ENCODE peak calls at places on chromosomes 16 and 17, in seven cellular contexts. F is endothelial cell of umbilical vein, E is mammary epithelial cell, M is K562, J is HCT116, D is keratinocyte, U is PC-9. V is an unnamed sample.

GRCh38 chr17:21417921-21418320 is 41.8 kb downstream of the KCNJ12 start:
- DNase-seq in F (no peak), E (no peak), M (no peak), J (no peak), D (no peak), U (no peak), V (no peak)

GRCh38 chr17:1755252-1755992 is 6.4 kb upstream of the SERPINF1 start:
- DNase-seq in F (no peak), E (no peak), M (no peak), J (no peak), D (no peak), U (no peak), V (no peak)

GRCh38 chr16:76913046-76913445 is 277.9 kb upstream of the MON1B start:
- DNase-seq in F (no peak), E (peak; percentile 6), M (no peak), J (no peak), D (no peak), U (no peak), V (no peak)

GRCh38 chr16:450800-451512 is 25.5 kb downstream of the RAB11FIP3 start:
- DNase-seq in F (no peak), E (no peak), M (peak; percentile 22), J (no peak), D (no peak), U (peak; percentile 42), V (no peak)

GRCh38 chr16:4362476-4363250 is 9.0 kb upstream of the VASN start:
- DNase-seq in F (no peak), E (no peak), M (no peak), J (no peak), D (no peak), U (no peak), V (no peak)

GRCh38 chr17:79515646-79516604 is 94.9 kb downstream of the RBFOX3 start:
- DNase-seq in F (no peak), E (peak; percentile 1), M (no peak), J (no peak), D (no peak), U (no peak), V (no peak)

GRCh38 chr17:81717766-81718089 is 5.6 kb downstream of the SLC25A10 start:
- DNase-seq in F (no peak), E (no peak), M (no peak), J (no peak), D (no peak), U (no peak), V (no peak)

GRCh38 chr17:79600613-79601221 is 10.1 kb downstream of the RBFOX3 start:
- DNase-seq in F (no peak), E (no peak), M (no peak), J (no peak), D (no peak), U (no peak), V (no peak)

GRCh38 chr17:31274252-31274651 is 22.8 kb downstream of the OMG start:
- DNase-seq in F (peak; percentile 87), E (peak; percentile 87), M (no peak), J (no peak), D (peak; percentile 48), U (no peak), V (no peak)

GRCh38 chr17:70552230-70552981 is 383.1 kb downstream of the KCNJ2 start:
- DNase-seq in F (peak; percentile 75), E (peak; percentile 18), M (peak; percentile 8), J (peak; percentile 29), D (no peak), U (no peak), V (no peak)

GRCh38 chr17:37743875-37744632 is 805 bp downstream of the HNF1B start:
- DNase-seq in F (no peak), E (no peak), M (no peak), J (no peak), D (no peak), U (no peak), V (no peak)

GRCh38 chr17:37745801-37746426 is 1.1 kb upstream of the HNF1B start:
- DNase-seq in F (no peak), E (no peak), M (no peak), J (no peak), D (no peak), U (no peak), V (no peak)

GRCh38 chr17:37746617-37747016 is 1.8 kb upstream of the HNF1B start:
- DNase-seq in F (no peak), E (no peak), M (no peak), J (no peak), D (no peak), U (no peak), V (no peak)

GRCh38 chr17:37744633-37744927 is 279 bp downstream of the HNF1B start:
- DNase-seq in F (no peak), E (no peak), M (no peak), J (no peak), D (no peak), U (no peak), V (no peak)

DNA sequence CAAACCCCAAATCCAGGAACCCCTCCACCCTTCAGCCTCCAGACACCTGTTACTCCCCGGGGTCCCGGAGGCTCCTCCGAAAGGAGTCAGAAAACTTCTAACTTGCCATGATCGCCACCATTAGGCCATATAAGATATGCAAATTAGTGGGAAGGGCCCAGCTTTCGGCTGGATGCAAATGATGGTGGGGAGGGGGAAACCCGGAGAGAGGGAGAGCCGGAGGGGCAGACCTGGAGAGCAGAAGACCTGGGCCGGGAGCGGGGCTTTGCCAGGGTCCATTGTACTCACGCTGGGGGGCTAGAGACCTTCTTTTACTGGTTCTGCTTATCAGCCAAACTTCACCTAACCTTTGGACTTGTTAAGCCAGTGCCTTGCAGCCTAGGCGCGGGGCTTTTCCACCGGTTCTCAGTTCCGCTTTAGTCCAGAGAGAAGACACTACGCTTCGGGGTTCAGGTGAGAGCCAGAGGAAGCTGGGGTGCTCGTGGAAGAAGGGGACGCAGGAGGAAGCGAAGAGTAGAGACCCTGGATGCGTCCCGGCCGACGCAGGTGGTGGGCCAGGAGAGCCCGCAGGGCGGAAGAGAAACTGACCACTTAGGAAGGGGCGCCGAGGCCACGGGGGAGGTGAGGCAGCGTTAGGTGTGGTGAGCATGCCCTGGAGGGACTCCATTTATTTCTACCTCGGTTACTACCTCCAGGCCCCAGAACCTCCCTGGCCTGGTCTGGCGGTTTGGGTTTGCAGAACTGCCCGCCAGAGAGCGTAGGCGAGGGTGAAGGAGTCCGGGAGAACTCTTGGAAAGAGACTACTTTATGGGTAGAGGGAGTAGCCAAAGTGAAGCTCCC is at the start of gene HNF1B:
- DNase-seq in F (no peak), E (no peak), M (no peak), J (no peak), D (no peak), U (no peak), V (no peak)
- TF ChIP-seq EZH2 in F (peak; percentile 10), E (peak; percentile 84), M (no peak), J (no peak), D (peak; percentile 80), U (no peak), V (no peak)

GRCh38 chr17:36082062-36082461 is 7.9 kb downstream of the CCL3 start:
- DNase-seq in F (no peak), E (no peak), M (no peak), J (no peak), D (no peak), U (no peak), V (no peak)
- TF ChIP-seq EZH2 in F (no peak), E (no peak), M (no peak), J (no peak), D (no peak), U (no peak), V (no peak)

DNA sequence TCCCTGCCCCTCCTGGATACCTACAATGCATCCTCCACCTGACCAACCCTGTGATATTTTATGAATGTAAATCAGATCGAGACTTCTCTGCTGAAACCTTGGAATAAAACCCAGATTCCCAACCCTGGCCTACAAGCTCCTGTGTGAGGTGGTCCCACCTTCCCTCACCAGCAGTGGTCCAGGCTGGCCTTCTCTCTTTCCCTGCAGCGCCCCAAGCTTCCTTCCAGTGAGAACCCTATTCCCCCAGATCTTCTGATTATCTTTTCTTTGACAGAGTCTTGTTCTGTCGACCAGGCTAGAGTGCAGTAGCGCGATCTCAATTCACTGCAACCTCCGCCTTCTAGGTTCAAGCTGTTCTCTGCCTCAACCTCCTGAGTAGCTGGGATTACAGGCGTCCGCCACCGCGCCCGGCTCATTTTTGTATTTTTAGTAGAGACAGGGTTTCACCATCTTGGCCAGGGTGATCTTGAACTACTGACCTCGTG is 2.5 kb upstream of the HELZ start:
- DNase-seq in F (no peak), E (no peak), M (no peak), J (no peak), D (no peak), U (no peak), V (no peak)
- TF ChIP-seq EZH2 in F (no peak), E (no peak), M (no peak), J (no peak), D (no peak), U (no peak), V (no peak)

GRCh38 chr16:57526498-57526897 is 9.9 kb downstream of the CCDC102A start:
- DNase-seq in F (no peak), E (no peak), M (no peak), J (no peak), D (no peak), U (no peak), V (no peak)
- TF ChIP-seq EZH2 in F (no peak), E (no peak), M (no peak), J (no peak), D (no peak), U (no peak), V (no peak)

GRCh38 chr16:57380671-57381462 is 8.6 kb downstream of the CX3CL1 start:
- DNase-seq in F (peak; percentile 68), E (no peak), M (no peak), J (no peak), D (no peak), U (peak; percentile 26), V (peak; percentile 15)
- TF ChIP-seq EZH2 in F (no peak), E (no peak), M (no peak), J (no peak), D (no peak), U (no peak), V (no peak)

DNA sequence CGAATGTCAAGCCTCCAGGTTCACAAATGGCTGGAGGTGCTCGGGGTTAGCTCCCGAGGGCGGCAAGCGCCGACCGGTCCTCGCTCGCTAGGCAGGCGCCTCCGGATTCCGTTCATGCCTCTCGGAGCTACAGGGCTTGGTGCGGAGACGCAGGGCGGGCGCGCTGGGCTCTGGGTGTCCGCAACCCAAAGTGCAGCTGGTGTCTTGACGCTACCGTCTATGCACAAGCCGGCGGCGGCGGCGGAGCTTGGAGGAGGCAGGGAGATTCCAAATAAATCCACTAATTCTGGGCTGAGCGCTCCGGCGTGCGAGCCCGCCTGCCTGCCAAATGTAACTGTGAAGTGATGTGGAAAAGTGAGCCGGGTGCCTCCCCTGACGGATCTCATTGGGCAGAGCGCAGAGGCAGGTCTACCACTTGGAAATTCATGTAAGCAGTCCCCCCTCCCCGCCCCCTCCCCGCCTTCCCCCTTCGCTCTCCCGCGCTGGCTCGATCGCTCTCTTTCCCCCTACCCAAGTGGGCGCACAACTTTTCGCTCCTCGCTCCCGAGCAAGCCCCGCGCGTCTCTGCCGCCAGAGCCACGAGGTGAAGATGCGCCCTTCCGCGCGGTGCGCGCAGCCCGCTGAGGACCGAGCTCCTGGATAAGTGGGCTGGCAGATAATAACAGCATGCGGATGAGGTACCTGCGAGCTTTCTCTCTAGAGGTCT is at the start of gene CDH8:
- DNase-seq in F (no peak), E (peak; percentile 14), M (no peak), J (no peak), D (no peak), U (no peak), V (no peak)
- TF ChIP-seq EZH2 in F (no peak), E (no peak), M (no peak), J (no peak), D (no peak), U (no peak), V (no peak)

GRCh38 chr16:86919531-86920305 is 341.4 kb downstream of the FOXL1 start:
- DNase-seq in F (no peak), E (no peak), M (no peak), J (no peak), D (no peak), U (no peak), V (no peak)
- TF ChIP-seq EZH2 in F (no peak), E (no peak), M (no peak), J (no peak), D (no peak), U (no peak), V (no peak)